ENCODE peak calls at places on chromosomes 4 and X, in eight cellular contexts. A is stomach, M is tibial nerve, N is GM12878, W is suprapubic skin, C is ovary, U is sigmoid colon, V is HepG2. E is an unnamed sample. For H3K27me3, the result is how much of the 10 kb centered on the place peaks cover.

GRCh38 chr4:146975535-146975934 is 29.9 kb upstream of the TTC29 start:
- DNase-seq in N (no peak), A (no peak), V (no peak), W (no peak), M (no peak), U (no peak), C (no peak), E (no peak)

GRCh38 chr4:168867128-168867527 is 142.9 kb downstream of the CBR4 start:
- DNase-seq in A (no peak), W (no peak), M (no peak), C (no peak), V (no peak), U (no peak), N (no peak), E (no peak)

GRCh38 chrX:50375481-50376267 is 95.0 kb downstream of the DGKK start:
- DNase-seq in M (no peak), W (no peak), A (no peak), C (no peak), U (no peak), V (no peak), N (no peak), E (peak)

GRCh38 chr4:146143888-146144287 is 31.6 kb upstream of the LSM6 start:
- DNase-seq in N (no peak), A (no peak), C (no peak), W (no peak), V (no peak), M (no peak), U (no peak), E (no peak)

GRCh38 chr4:3519468-3520264 is 12.6 kb downstream of the LRPAP1 start:
- DNase-seq in N (no peak), V (no peak), W (peak), M (no peak), C (peak), A (no peak), U (peak), E (no peak)

GRCh38 chrX:41384041-41384705 is 50.2 kb downstream of the DDX3X start:
- DNase-seq in U (peak), V (no peak), W (peak), N (no peak), M (peak), A (peak), C (peak), E (no peak)

GRCh38 chr4:5976921-5977320 is 41.3 kb downstream of the C4orf50 start:
- DNase-seq in C (no peak), W (no peak), A (no peak), M (no peak), N (no peak), U (peak), V (no peak), E (no peak)

GRCh38 chr4:95857761-95858160 is 17.9 kb downstream of the PDHA2 start:
- DNase-seq in C (no peak), M (no peak), N (no peak), U (no peak), V (no peak), A (no peak), W (no peak), E (no peak)

GRCh38 chrX:9475984-9476383 is 11.1 kb downstream of the TBL1X start:
- DNase-seq in V (no peak), U (no peak), M (no peak), A (no peak), W (no peak), N (no peak), C (no peak), E (no peak)

GRCh38 chrX:42886519-42886918 is 108.6 kb upstream of the PPP1R2C start:
- DNase-seq in U (no peak), C (no peak), N (no peak), V (no peak), M (no peak), W (no peak), A (no peak), E (no peak)

GRCh38 chr4:80264352-80264647 is 2.2 kb upstream of the FGF5 start:
- DNase-seq in V (no peak), M (no peak), W (no peak), N (no peak), A (no peak), U (no peak), C (no peak), E (no peak)
- H3K27me3 ChIP-seq in V (under half), M (half or more), W (half or more), N (under half), A (under half), U (under half), C (under half), E (under half)

GRCh38 chr4:76535603-76536380 is 100.8 kb downstream of the SHROOM3 start:
- DNase-seq in A (no peak), N (no peak), U (no peak), C (no peak), W (no peak), V (no peak), M (no peak), E (no peak)
- TF ChIP-seq EP300 in A (no peak), N (no peak), U (no peak), C (no peak), W (no peak), V (no peak), M (no peak), E (no peak)

GRCh38 chr4:108367751-108368150 is 199.0 kb upstream of the LEF1 start:
- DNase-seq in N (no peak), U (no peak), V (no peak), W (no peak), M (no peak), A (no peak), C (no peak), E (no peak)
- H3K27me3 ChIP-seq in N (under half), U (under half), V (under half), W (under half), M (under half), A (under half), C (under half), E (under half)

DNA sequence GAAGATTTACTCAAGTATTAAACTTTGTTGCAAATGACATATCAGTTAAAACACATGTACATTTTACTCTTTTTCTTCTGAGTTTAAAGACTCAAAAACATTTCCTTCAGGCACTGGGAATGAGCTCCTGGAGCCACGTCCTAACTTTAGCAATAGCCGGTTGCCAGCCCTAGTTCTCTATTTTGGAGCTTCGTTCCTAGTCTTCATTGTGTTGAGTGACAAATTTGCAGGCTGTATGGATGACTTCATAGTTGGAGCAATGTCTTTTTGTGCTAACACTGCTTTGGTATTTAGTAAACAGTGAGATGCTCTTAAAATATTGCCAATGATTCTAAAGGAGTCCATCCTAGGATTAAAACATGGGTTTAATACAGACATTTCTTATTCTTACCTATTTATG is 190.9 kb downstream of the FAT4 start:
- DNase-seq in W (no peak), N (no peak), A (no peak), V (no peak), U (no peak), M (no peak), C (no peak), E (no peak)
- TF ChIP-seq EP300 in W (no peak), N (no peak), A (no peak), V (no peak), U (no peak), M (no peak), C (no peak), E (no peak)

GRCh38 chr4:820230-821172 is 5.4 kb downstream of the CPLX1 start:
- DNase-seq in M (no peak), C (no peak), W (no peak), A (no peak), V (no peak), N (no peak), U (peak), E (no peak)

GRCh38 chr4:821181-821591 is 4.7 kb downstream of the CPLX1 start:
- DNase-seq in M (no peak), N (no peak), A (no peak), V (no peak), W (no peak), C (no peak), U (peak), E (no peak)

GRCh38 chr4:821631-822030 is 4.3 kb downstream of the CPLX1 start:
- DNase-seq in N (no peak), W (no peak), M (no peak), U (peak), C (no peak), V (no peak), A (no peak), E (no peak)

GRCh38 chr4:818106-818921 is 7.6 kb downstream of the CPLX1 start:
- DNase-seq in U (peak), A (no peak), W (peak), C (no peak), N (no peak), V (no peak), M (no peak), E (no peak)

DNA sequence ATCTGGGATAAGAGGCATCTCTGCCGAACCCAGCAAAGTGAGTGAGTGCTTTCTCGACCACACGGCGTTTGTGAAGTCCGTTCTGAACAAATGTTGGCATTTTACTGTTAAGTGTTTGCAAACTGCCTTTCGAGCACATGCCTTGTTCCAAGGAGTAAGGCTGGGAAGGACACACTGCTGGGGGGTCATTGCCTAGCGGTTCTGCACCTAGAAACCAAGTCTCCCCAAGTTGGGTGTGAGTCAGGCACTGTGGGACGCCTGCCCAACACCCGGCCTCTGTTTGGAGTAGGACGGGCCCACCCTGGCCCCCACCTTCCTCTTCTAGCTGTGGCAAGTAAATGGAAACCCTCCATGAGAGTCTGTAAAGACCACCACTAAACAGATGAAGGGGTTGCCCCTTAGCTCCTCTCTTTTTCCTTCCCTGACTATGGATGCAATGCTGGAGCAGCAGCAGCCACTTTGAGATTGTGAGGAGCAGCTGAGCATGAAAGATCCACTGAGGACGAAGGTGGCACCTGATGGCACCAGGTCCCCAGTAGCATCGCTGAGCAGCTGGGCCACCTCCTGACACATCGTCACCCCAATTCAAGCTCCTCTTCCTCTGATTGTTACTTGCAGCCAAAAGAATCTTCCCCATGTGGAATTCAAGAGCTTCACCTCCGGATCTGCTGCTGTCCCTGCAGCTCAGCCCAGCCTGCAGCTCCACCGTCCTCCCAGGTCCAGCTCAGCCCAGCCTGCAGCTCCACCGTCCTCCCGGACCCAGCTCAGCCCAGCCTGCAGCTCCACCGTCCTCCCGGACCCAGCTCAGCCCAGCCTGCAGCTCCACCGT is 6.3 kb downstream of the CPLX1 start:
- DNase-seq in N (no peak), A (no peak), W (no peak), U (peak), M (no peak), C (no peak), V (no peak), E (no peak)
- H3K27me3 ChIP-seq in N (under half), A (under half), W (half or more), U (under half), M (half or more), C (under half), V (half or more), E (half or more)

DNA sequence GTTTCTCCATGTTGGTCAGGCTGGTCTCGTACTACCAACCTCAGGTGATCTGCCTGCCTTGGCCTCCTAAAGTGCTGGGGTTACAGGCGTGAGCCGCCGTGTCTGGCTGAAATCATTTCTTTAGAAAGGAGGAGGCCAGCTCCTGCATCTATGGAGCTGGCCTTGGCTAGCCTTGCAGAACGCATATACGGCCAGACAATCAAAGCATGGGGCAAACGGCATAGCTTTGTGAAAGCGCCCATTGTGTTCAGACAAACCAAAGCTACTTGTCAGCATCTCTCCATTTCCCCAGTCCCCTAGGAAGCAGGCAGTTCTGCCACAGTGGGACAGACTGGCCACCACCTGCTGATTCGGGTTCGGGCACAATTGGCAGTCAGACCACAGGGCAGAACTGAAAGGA is 48.9 kb upstream of the IQSEC2 start:
- DNase-seq in N (no peak), M (no peak), A (no peak), C (no peak), V (no peak), U (no peak), W (no peak), E (no peak)
- TF ChIP-seq EP300 in N (no peak), M (no peak), A (no peak), C (no peak), V (no peak), U (no peak), W (no peak), E (no peak)

GRCh38 chrX:139206914-139207313 is 323.6 kb upstream of the F9 start:
- DNase-seq in W (no peak), N (no peak), V (no peak), C (no peak), U (no peak), A (no peak), M (no peak), E (no peak)
- H3K27me3 ChIP-seq in W (under half), N (under half), V (under half), C (under half), U (under half), A (under half), M (under half), E (under half)

DNA sequence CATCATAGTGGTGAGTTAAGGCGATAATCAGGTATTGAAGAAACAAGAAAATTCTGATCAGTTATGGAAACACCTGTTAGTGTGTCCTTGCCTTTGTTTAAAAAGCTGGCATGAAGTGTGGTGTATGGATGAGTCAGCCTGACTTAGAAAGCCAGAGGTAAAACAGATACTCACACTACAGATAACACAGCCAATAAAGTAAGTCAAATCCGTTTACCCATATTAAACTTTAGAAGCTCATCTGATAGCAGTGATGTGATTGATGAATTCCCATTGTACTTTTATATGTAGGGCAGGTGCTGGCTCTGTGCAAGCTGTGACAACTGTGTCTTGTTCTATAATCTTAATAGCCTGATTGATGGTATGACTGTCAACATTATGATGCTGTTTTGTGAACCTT is 1392.7 kb upstream of the IGFBP7 start:
- DNase-seq in U (no peak), M (no peak), C (no peak), V (no peak), W (no peak), A (no peak), N (no peak), E (no peak)
- TF ChIP-seq EP300 in U (no peak), M (no peak), C (no peak), V (no peak), W (no peak), A (no peak), N (no peak), E (no peak)